ENCODE peak calls at places on chromosomes 4 and X, in eight cellular contexts. C, G, B, F, M, T, J and Z are unnamed samples.

GRCh38 chr4:56907009-56907408 is 691 bp upstream of the REST start:
- DNase-seq in B (peak), C (no peak), T (no peak), F (no peak), M (no peak), G (no peak), J (no peak), Z (no peak)

GRCh38 chr4:85825937-85826678 is 351.2 kb downstream of the ARHGAP24 start:
- DNase-seq in J (no peak), G (no peak), M (no peak), F (no peak), T (no peak), C (peak), B (peak), Z (peak)

GRCh38 chr4:111602848-111603247 is 542.4 kb upstream of the FAM241A start:
- DNase-seq in J (no peak), B (no peak), T (no peak), M (peak), G (no peak), F (no peak), C (no peak), Z (no peak)

GRCh38 chr4:126106658-126107057 is 791.9 kb downstream of the FAT4 start:
- DNase-seq in J (no peak), G (no peak), C (no peak), B (no peak), F (no peak), M (peak), T (peak), Z (no peak)

GRCh38 chrX:54529166-54529558 is 857 bp upstream of the GNL3L start:
- DNase-seq in G (no peak), M (no peak), C (no peak), T (no peak), J (no peak), B (no peak), F (no peak), Z (no peak)

GRCh38 chr4:17064959-17065358 is 166.5 kb upstream of the LDB2 start:
- DNase-seq in F (no peak), G (no peak), B (no peak), T (no peak), M (no peak), J (no peak), C (no peak), Z (no peak)

GRCh38 chrX:37767438-37767837 is 12.4 kb upstream of the CYBB start:
- DNase-seq in M (no peak), F (no peak), C (no peak), T (no peak), B (no peak), J (no peak), G (no peak), Z (no peak)

GRCh38 chr4:8200302-8200975 is 1.3 kb downstream of the SH3TC1 start:
- DNase-seq in B (no peak), G (no peak), J (peak), F (peak), T (peak), M (no peak), C (peak), Z (no peak)

GRCh38 chr4:17690898-17691297 is 76.5 kb downstream of the MED28 start:
- DNase-seq in B (no peak), C (peak), M (peak), T (peak), J (no peak), F (no peak), G (no peak), Z (no peak)

GRCh38 chr4:105900541-105900940 is 5.3 kb downstream of the NPNT start:
- DNase-seq in T (no peak), F (no peak), J (no peak), M (no peak), G (no peak), B (no peak), C (no peak), Z (no peak)

GRCh38 chr4:3500111-3500510 is 32.1 kb downstream of the LRPAP1 start:
- DNase-seq in F (no peak), M (no peak), B (no peak), T (no peak), J (peak), G (no peak), C (no peak), Z (no peak)

GRCh38 chrX:22171287-22172060 is 101.2 kb upstream of the CBLL2 start:
- DNase-seq in M (no peak), T (peak), J (no peak), C (no peak), G (no peak), F (no peak), B (no peak), Z (no peak)

GRCh38 chr4:144289687-144290433 is 149.3 kb upstream of the GYPA start:
- DNase-seq in J (no peak), G (no peak), T (no peak), B (no peak), F (no peak), M (no peak), C (no peak), Z (no peak)

GRCh38 chr4:113835005-113835404 is 73.5 kb upstream of the CAMK2D start:
- DNase-seq in G (no peak), M (no peak), B (no peak), J (no peak), C (no peak), F (no peak), T (no peak), Z (peak)

GRCh38 chrX:52509916-52510315 is 6.9 kb downstream of the XAGE1B start:
- DNase-seq in B (no peak), F (no peak), M (no peak), G (no peak), T (no peak), C (no peak), J (no peak), Z (no peak)

GRCh38 chr4:72302981-72303704 is 265.9 kb downstream of the ADAMTS3 start:
- DNase-seq in M (peak), J (no peak), G (peak), B (peak), F (peak), T (peak), C (peak), Z (peak)

GRCh38 chrX:103367502-103367901 is 8.8 kb upstream of the BEX3 start:
- DNase-seq in J (no peak), C (no peak), M (no peak), T (peak), F (no peak), B (no peak), G (no peak), Z (no peak)

GRCh38 chr4:183675625-183676024 is 16.5 kb downstream of the TRAPPC11 start:
- DNase-seq in B (no peak), J (no peak), G (no peak), T (no peak), C (no peak), F (no peak), M (no peak), Z (no peak)

GRCh38 chr4:130023088-130023487 is 927.1 kb downstream of the C4orf33 start:
- DNase-seq in F (no peak), C (no peak), J (no peak), G (no peak), M (no peak), B (no peak), T (no peak), Z (no peak)

GRCh38 chr4:40323866-40324265 is 11.3 kb upstream of the CHRNA9 start:
- DNase-seq in M (no peak), C (no peak), B (no peak), G (no peak), T (no peak), F (no peak), J (no peak), Z (no peak)

GRCh38 chrX:103919336-103919682 is 43.1 kb upstream of the TMSB15B start:
- DNase-seq in G (no peak), C (no peak), J (no peak), T (no peak), B (no peak), F (no peak), M (no peak), Z (no peak)

GRCh38 chr4:105186701-105187158 is 40.1 kb downstream of the TET2 start:
- DNase-seq in T (peak), G (no peak), J (no peak), F (no peak), M (no peak), C (no peak), B (no peak), Z (no peak)

GRCh38 chrX:129823115-129823514 is 20.6 kb downstream of the ZDHHC9 start:
- DNase-seq in T (peak), M (no peak), F (peak), J (no peak), B (peak), G (peak), C (no peak), Z (peak)

GRCh38 chr4:66034671-66035070 is 364.4 kb upstream of the EPHA5 start:
- DNase-seq in J (no peak), T (no peak), G (no peak), M (no peak), B (no peak), F (no peak), C (no peak), Z (no peak)

GRCh38 chrX:40189018-40189417 is 91.3 kb upstream of the BCOR start:
- DNase-seq in M (no peak), F (no peak), J (no peak), B (no peak), C (no peak), G (no peak), T (no peak), Z (no peak)

GRCh38 chrX:101986571-101986970 is 54.7 kb upstream of the ZMAT1 start:
- DNase-seq in B (no peak), T (no peak), F (no peak), J (no peak), M (no peak), G (no peak), C (no peak), Z (no peak)

GRCh38 chr4:106868381-106869035 is 167.6 kb downstream of the DKK2 start:
- DNase-seq in C (no peak), F (no peak), B (no peak), J (no peak), G (no peak), M (peak), T (peak), Z (no peak)

GRCh38 chr4:8283631-8284121 is 14.1 kb downstream of the HTRA3 start:
- DNase-seq in G (no peak), F (no peak), M (no peak), C (no peak), T (no peak), J (peak), B (no peak), Z (no peak)

GRCh38 chr4:149555146-149555545 is 260.5 kb downstream of the IQCM start:
- DNase-seq in G (no peak), J (no peak), F (no peak), M (no peak), C (no peak), B (no peak), T (peak), Z (no peak)

GRCh38 chr4:64581422-64581821 is 172.2 kb upstream of the TECRL start:
- DNase-seq in M (no peak), T (peak), F (no peak), G (no peak), B (no peak), J (no peak), C (no peak), Z (no peak)

GRCh38 chr4:178789279-178789678 is 1347.0 kb upstream of the AGA start:
- DNase-seq in F (no peak), T (no peak), G (no peak), B (no peak), C (no peak), J (no peak), M (no peak), Z (no peak)

GRCh38 chrX:71533850-71534515 is 1.1 kb downstream of the OGT start:
- DNase-seq in J (peak), F (peak), C (peak), B (peak), M (no peak), G (peak), T (peak), Z (peak)

GRCh38 chr4:71140563-71140962 is 147.1 kb downstream of the DCK start:
- DNase-seq in B (no peak), M (no peak), G (no peak), T (no peak), C (no peak), J (no peak), F (no peak), Z (no peak)

GRCh38 chr4:79666875-79667274 is 258.8 kb upstream of the GK2 start:
- DNase-seq in T (no peak), M (no peak), F (no peak), J (no peak), B (no peak), G (no peak), C (no peak), Z (no peak)

GRCh38 chr4:3486556-3487270 is 23.6 kb downstream of the DOK7 start:
- DNase-seq in J (no peak), T (peak), F (no peak), C (no peak), G (no peak), B (peak), M (no peak), Z (no peak)

GRCh38 chr4:140125374-140125773 is 28.6 kb downstream of the MAML3 start:
- DNase-seq in G (no peak), C (no peak), T (no peak), M (no peak), F (no peak), J (no peak), B (no peak), Z (no peak)

GRCh38 chrX:71252221-71252620 is 1.7 kb downstream of the ZMYM3 start:
- DNase-seq in F (no peak), C (no peak), B (no peak), J (no peak), T (no peak), M (no peak), G (no peak), Z (no peak)

DNA sequence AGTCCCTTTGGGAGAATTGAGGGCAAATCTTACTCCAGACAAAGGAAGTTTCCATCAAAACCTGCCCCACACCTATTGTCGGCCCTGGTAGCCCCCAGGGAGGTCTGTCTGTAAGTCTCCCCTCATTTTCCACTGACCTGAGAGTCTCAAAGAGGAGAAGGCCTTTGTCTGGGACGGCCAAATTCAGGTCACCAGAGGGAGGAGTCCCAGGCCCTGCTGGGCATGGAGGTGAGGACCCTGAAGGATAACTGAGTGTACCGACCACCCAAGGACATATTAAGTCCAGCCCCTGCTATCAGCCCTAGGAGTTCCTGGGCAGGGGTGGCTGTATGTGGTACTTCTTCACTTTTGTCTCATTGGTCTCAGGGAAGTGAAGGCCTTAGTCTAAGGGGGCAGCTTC is 229.9 kb downstream of the FGF13 start:
- DNase-seq in F (no peak), J (no peak), M (no peak), G (no peak), B (no peak), T (no peak), C (no peak), Z (no peak)
- TF ChIP-seq CTCF in F (no peak), J (no peak), M (no peak), G (no peak), B (no peak), T (no peak), C (no peak), Z (no peak)

GRCh38 chr4:186307916-186308315 is 41.9 kb downstream of the F11 start:
- DNase-seq in G (no peak), T (no peak), C (no peak), B (no peak), F (no peak), M (no peak), J (no peak), Z (no peak)
- TF ChIP-seq CTCF in G (no peak), T (no peak), C (no peak), B (no peak), F (no peak), M (no peak), J (no peak), Z (no peak)

DNA sequence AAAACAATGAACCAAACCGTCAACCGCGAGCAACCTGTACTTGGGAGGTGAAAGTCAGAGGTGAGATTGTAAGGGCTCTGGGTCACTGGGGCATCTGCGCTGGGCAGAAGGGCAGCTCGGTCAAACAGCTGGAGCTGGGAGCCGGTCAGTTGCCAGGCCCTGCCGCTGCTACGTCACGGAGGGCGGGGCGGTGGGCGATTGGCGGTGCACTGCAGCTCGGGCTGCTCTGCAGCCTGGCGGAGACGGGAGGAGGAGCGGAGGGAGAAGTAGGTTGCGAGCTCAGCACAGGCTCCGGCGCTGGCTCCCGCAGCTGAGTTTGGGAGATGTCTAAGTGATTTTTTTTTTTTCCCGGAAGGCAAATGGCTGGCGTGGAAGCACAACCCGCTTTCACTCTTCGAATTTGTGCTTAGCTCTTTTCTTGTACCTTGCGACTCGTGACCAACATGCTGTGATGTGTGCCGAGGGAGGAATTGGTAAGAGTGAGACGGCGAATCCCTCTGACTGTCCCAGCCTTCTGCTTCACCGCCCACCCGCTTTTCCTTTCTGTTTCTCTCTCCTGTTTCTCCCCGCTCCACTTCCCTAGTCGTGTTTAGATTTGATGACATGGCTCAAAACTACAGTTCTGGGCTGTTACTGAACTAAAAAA is at the start of gene ATP10D:
- DNase-seq in M (peak), C (peak), T (peak), G (peak), B (peak), F (peak), J (peak), Z (peak)
- TF ChIP-seq CTCF in M (no peak), C (no peak), T (peak), G (peak), B (peak), F (no peak), J (no peak), Z (no peak)

GRCh38 chr4:38858097-38858420 is 1.4 kb upstream of the TLR6 start:
- DNase-seq in J (no peak), F (no peak), G (no peak), C (no peak), T (no peak), M (no peak), B (no peak), Z (no peak)

GRCh38 chr4:38861791-38862190 is 5.2 kb upstream of the TLR6 start:
- DNase-seq in G (no peak), T (no peak), C (no peak), B (no peak), M (no peak), J (no peak), F (no peak), Z (no peak)

GRCh38 chr4:38859501-38859900 is 2.9 kb upstream of the TLR6 start:
- DNase-seq in G (no peak), F (no peak), J (no peak), T (no peak), B (no peak), M (no peak), C (no peak), Z (no peak)

GRCh38 chr4:38857354-38858096 is 908 bp upstream of the TLR6 start:
- DNase-seq in F (no peak), G (no peak), B (no peak), M (peak), T (peak), C (peak), J (no peak), Z (no peak)

DNA sequence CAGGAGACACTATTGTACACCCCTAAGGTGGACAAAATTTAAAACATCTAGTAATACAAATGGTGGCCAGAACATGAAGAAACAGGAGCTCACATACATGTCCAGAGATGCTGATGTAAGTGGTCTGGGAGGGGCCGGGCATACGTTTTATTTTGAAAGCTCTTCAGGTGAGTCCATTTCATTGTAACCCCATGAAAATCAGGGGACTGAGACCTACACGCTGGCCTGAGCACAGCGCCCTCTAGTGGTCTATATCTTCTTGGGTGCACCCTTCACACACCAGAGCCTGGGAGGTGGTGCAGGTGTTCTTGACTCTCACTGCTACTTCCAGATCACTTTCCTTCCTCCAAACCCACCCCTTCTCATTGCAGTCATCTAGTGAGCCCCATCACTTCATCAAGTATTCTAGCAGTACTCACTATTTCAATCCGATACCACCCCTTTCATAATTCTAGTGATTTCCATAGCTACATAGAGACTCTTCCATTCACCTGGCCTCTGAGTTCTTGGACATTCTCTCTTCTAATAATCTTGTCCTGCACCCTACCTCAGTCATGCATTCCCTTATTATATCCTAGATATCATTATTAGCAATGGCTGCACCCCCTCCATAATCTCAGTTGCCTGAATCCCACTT is 4.3 kb upstream of the TLR6 start:
- DNase-seq in F (peak), M (peak), C (peak), T (peak), J (no peak), B (peak), G (peak), Z (peak)
- TF ChIP-seq CTCF in F (no peak), M (peak), C (peak), T (peak), J (peak), B (peak), G (peak), Z (peak)

GRCh38 chr4:11252149-11252548 is 176.5 kb downstream of the HS3ST1 start:
- DNase-seq in B (no peak), M (no peak), C (no peak), F (no peak), J (no peak), T (no peak), G (no peak), Z (no peak)
- TF ChIP-seq CTCF in B (no peak), M (no peak), C (no peak), F (no peak), J (no peak), T (no peak), G (no peak), Z (no peak)

GRCh38 chr4:74969507-74970474 is 36.9 kb downstream of the PARM1 start:
- DNase-seq in B (peak), G (no peak), F (peak), J (no peak), T (no peak), M (no peak), C (no peak), Z (no peak)
- TF ChIP-seq CTCF in B (no peak), G (no peak), F (no peak), J (no peak), T (no peak), M (peak), C (no peak), Z (no peak)

GRCh38 chr4:188012546-188012945 is 17.0 kb downstream of the ZFP42 start:
- DNase-seq in C (no peak), G (no peak), F (no peak), J (no peak), T (no peak), M (no peak), B (no peak), Z (no peak)

GRCh38 chr4:188021548-188022249 is 26.1 kb downstream of the ZFP42 start:
- DNase-seq in T (no peak), G (no peak), C (no peak), B (no peak), J (no peak), F (no peak), M (no peak), Z (no peak)

GRCh38 chr4:188018262-188018661 is 22.7 kb downstream of the ZFP42 start:
- DNase-seq in G (no peak), M (no peak), T (no peak), C (no peak), B (no peak), F (no peak), J (no peak), Z (no peak)

GRCh38 chr4:188015025-188015778 is 19.6 kb downstream of the ZFP42 start:
- DNase-seq in B (no peak), C (no peak), M (no peak), G (no peak), T (peak), J (no peak), F (no peak), Z (no peak)

GRCh38 chr4:188016754-188017153 is 21.2 kb downstream of the ZFP42 start:
- DNase-seq in M (no peak), J (no peak), T (no peak), G (no peak), F (no peak), B (no peak), C (no peak), Z (no peak)
- TF ChIP-seq CTCF in M (no peak), J (no peak), T (no peak), G (no peak), F (no peak), B (no peak), C (no peak), Z (no peak)

GRCh38 chr4:95549246-95550138 is 719 bp upstream of the UNC5C start:
- DNase-seq in F (peak), M (no peak), T (peak), J (peak), C (no peak), B (peak), G (no peak), Z (peak)
- TF ChIP-seq CTCF in F (no peak), M (no peak), T (no peak), J (no peak), C (no peak), B (no peak), G (no peak), Z (no peak)

GRCh38 chr4:15995826-15996225 is 32.9 kb upstream of the FGFBP2 start:
- DNase-seq in G (no peak), C (no peak), T (no peak), M (no peak), B (no peak), J (no peak), F (no peak), Z (no peak)
- TF ChIP-seq CTCF in G (no peak), C (no peak), T (no peak), M (no peak), B (no peak), J (no peak), F (no peak), Z (no peak)